ENCODE peak calls at places on chromosomes 4 and X, in nine cellular contexts. A, S, N, Z, M, X, O, V and Q are unnamed samples.

GRCh38 chr4:108192056-108192455 is 23.3 kb upstream of the LEF1 start:
- DNase-seq in A (no peak), S (no peak), N (no peak), Z (no peak), M (no peak), X (no peak), O (no peak), V (no peak), Q (no peak)

GRCh38 chrX:47514553-47515235 is 31.7 kb upstream of the ZNF41 start:
- DNase-seq in A (no peak), S (no peak), N (no peak), Z (no peak), M (no peak), X (peak), O (no peak), V (no peak), Q (no peak)

GRCh38 chrX:122389005-122389404 is 795.1 kb upstream of the GRIA3 start:
- DNase-seq in A (no peak), S (no peak), N (no peak), Z (no peak), M (no peak), X (no peak), O (no peak), V (no peak), Q (no peak)

GRCh38 chrX:48956728-48957414 is 536 bp downstream of the OTUD5 start:
- DNase-seq in A (no peak), S (peak), N (peak), Z (peak), M (no peak), X (peak), O (peak), V (no peak), Q (no peak)

GRCh38 chr4:83208776-83209365 is 75.7 kb downstream of the COQ2 start:
- DNase-seq in A (no peak), S (no peak), N (no peak), Z (no peak), M (no peak), X (no peak), O (no peak), V (no peak), Q (no peak)

GRCh38 chrX:39477438-39478120 is 620.2 kb downstream of the BCOR start:
- DNase-seq in A (no peak), S (peak), N (no peak), Z (peak), M (peak), X (peak), O (peak), V (no peak), Q (no peak)

GRCh38 chr4:79232555-79232954 is 93.3 kb downstream of the NAA11 start:
- DNase-seq in A (no peak), S (no peak), N (no peak), Z (no peak), M (no peak), X (no peak), O (no peak), V (no peak), Q (no peak)

GRCh38 chr4:7332216-7333023 is 102.3 kb downstream of the PSAPL1 start:
- DNase-seq in A (no peak), S (no peak), N (no peak), Z (peak), M (peak), X (peak), O (no peak), V (no peak), Q (no peak)

GRCh38 chr4:56181140-56181950 is 205.9 kb downstream of the AASDH start:
- DNase-seq in A (no peak), S (no peak), N (no peak), Z (no peak), M (no peak), X (no peak), O (no peak), V (no peak), Q (no peak)

GRCh38 chr4:177519481-177520270 is 77.4 kb upstream of the AGA start:
- DNase-seq in A (no peak), S (no peak), N (no peak), Z (no peak), M (no peak), X (no peak), O (no peak), V (no peak), Q (no peak)

GRCh38 chrX:13719192-13719856 is 15.1 kb downstream of the TRAPPC2 start:
- DNase-seq in A (no peak), S (no peak), N (no peak), Z (no peak), M (no peak), X (no peak), O (no peak), V (no peak), Q (no peak)

GRCh38 chr4:45482346-45482745 is 641.5 kb downstream of the GABRG1 start:
- DNase-seq in A (no peak), S (no peak), N (no peak), Z (no peak), M (no peak), X (no peak), O (no peak), V (no peak), Q (no peak)

GRCh38 chr4:43682551-43682950 is 766.1 kb downstream of the KCTD8 start:
- DNase-seq in A (no peak), S (no peak), N (no peak), Z (no peak), M (no peak), X (no peak), O (no peak), V (no peak), Q (no peak)

GRCh38 chrX:87409113-87409841 is 108.3 kb upstream of the KLHL4 start:
- DNase-seq in A (no peak), S (no peak), N (no peak), Z (peak), M (peak), X (peak), O (peak), V (no peak), Q (no peak)

GRCh38 chr4:179817317-179817716 is 2375.1 kb upstream of the AGA start:
- DNase-seq in A (no peak), S (no peak), N (no peak), Z (no peak), M (no peak), X (no peak), O (no peak), V (no peak), Q (no peak)

GRCh38 chrX:17500145-17500579 is 125.2 kb downstream of the NHS start:
- DNase-seq in A (no peak), S (no peak), N (no peak), Z (no peak), M (no peak), X (peak), O (no peak), V (no peak), Q (no peak)

GRCh38 chrX:109294097-109294815 is 187.6 kb downstream of the GUCY2F start:
- DNase-seq in A (no peak), S (no peak), N (no peak), Z (no peak), M (no peak), X (no peak), O (no peak), V (no peak), Q (no peak)

GRCh38 chrX:6386837-6387236 is 148.1 kb downstream of the VCX3A start:
- DNase-seq in A (no peak), S (no peak), N (no peak), Z (no peak), M (no peak), X (no peak), O (peak), V (no peak), Q (no peak)

GRCh38 chr4:100026066-100026465 is 76.0 kb upstream of the H2AZ1 start:
- DNase-seq in A (no peak), S (no peak), N (no peak), Z (no peak), M (no peak), X (no peak), O (no peak), V (no peak), Q (no peak)

GRCh38 chrX:21779095-21779494 is 21.2 kb upstream of the SMPX start:
- DNase-seq in A (no peak), S (no peak), N (no peak), Z (no peak), M (no peak), X (no peak), O (no peak), V (no peak), Q (no peak)

GRCh38 chr4:124415206-124415605 is 297.3 kb downstream of the ANKRD50 start:
- DNase-seq in A (no peak), S (no peak), N (no peak), Z (no peak), M (no peak), X (no peak), O (no peak), V (no peak), Q (no peak)

GRCh38 chr4:14583752-14584151 is 418.5 kb upstream of the CPEB2 start:
- DNase-seq in A (no peak), S (no peak), N (no peak), Z (no peak), M (no peak), X (no peak), O (no peak), V (no peak), Q (no peak)

GRCh38 chr4:113006632-113007031 is 42.8 kb upstream of the ANK2 start:
- DNase-seq in A (no peak), S (no peak), N (no peak), Z (no peak), M (no peak), X (no peak), O (no peak), V (no peak), Q (no peak)

GRCh38 chr4:2800691-2801596 is 8.1 kb downstream of the SH3BP2 start:
- DNase-seq in A (peak), S (peak), N (peak), Z (peak), M (peak), X (peak), O (peak), V (no peak), Q (no peak)

GRCh38 chrX:150257348-150258175 is 105.6 kb upstream of the MAMLD1 start:
- DNase-seq in A (no peak), S (no peak), N (no peak), Z (no peak), M (no peak), X (no peak), O (no peak), V (no peak), Q (no peak)

GRCh38 chrX:124388562-124388961 is 42.2 kb downstream of the SH2D1A start:
- DNase-seq in A (peak), S (peak), N (no peak), Z (peak), M (no peak), X (peak), O (peak), V (no peak), Q (no peak)

GRCh38 chr4:113707013-113707412 is 54.5 kb downstream of the CAMK2D start:
- DNase-seq in A (no peak), S (no peak), N (no peak), Z (no peak), M (no peak), X (no peak), O (no peak), V (no peak), Q (no peak)

GRCh38 chrX:4240541-4241194 is 527.2 kb upstream of the PRKX start:
- DNase-seq in A (no peak), S (peak), N (no peak), Z (no peak), M (no peak), X (no peak), O (no peak), V (no peak), Q (no peak)

GRCh38 chr4:87489678-87490077 is 39.5 kb downstream of the SPARCL1 start:
- DNase-seq in A (no peak), S (no peak), N (no peak), Z (peak), M (no peak), X (no peak), O (no peak), V (no peak), Q (no peak)

GRCh38 chr4:18882468-18882867 is 860.9 kb upstream of the LCORL start:
- DNase-seq in A (no peak), S (no peak), N (no peak), Z (no peak), M (no peak), X (peak), O (peak), V (no peak), Q (no peak)
- TF ChIP-seq CTCF in A (no peak), S (no peak), N (no peak), Z (no peak), M (no peak), X (no peak), O (no peak), V (no peak), Q (no peak)

GRCh38 chr4:184430163-184430562 is 44.2 kb downstream of the IRF2 start:
- DNase-seq in A (no peak), S (no peak), N (no peak), Z (no peak), M (no peak), X (no peak), O (no peak), V (no peak), Q (no peak)
- TF ChIP-seq CTCF in A (no peak), S (no peak), N (no peak), Z (no peak), M (no peak), X (no peak), O (no peak), V (no peak), Q (no peak)

GRCh38 chr4:106201373-106201772 is 114.6 kb downstream of the TBCK start:
- DNase-seq in A (no peak), S (no peak), N (no peak), Z (no peak), M (no peak), X (peak), O (peak), V (no peak), Q (no peak)
- TF ChIP-seq CTCF in A (peak), S (no peak), N (peak), Z (peak), M (no peak), X (peak), O (peak), V (peak), Q (peak)

GRCh38 chrX:66760648-66761047 is 121.8 kb upstream of the EDA2R start:
- DNase-seq in A (no peak), S (no peak), N (no peak), Z (no peak), M (no peak), X (no peak), O (no peak), V (no peak), Q (no peak)
- TF ChIP-seq CTCF in A (peak), S (no peak), N (no peak), Z (peak), M (no peak), X (peak), O (no peak), V (no peak), Q (no peak)

GRCh38 chrX:148069759-148070503 is 88.8 kb downstream of the FMR1NB start:
- DNase-seq in A (no peak), S (peak), N (no peak), Z (no peak), M (no peak), X (no peak), O (no peak), V (no peak), Q (no peak)

GRCh38 chrX:148067285-148067684 is 86.1 kb downstream of the FMR1NB start:
- DNase-seq in A (no peak), S (no peak), N (no peak), Z (no peak), M (no peak), X (no peak), O (no peak), V (no peak), Q (no peak)

DNA sequence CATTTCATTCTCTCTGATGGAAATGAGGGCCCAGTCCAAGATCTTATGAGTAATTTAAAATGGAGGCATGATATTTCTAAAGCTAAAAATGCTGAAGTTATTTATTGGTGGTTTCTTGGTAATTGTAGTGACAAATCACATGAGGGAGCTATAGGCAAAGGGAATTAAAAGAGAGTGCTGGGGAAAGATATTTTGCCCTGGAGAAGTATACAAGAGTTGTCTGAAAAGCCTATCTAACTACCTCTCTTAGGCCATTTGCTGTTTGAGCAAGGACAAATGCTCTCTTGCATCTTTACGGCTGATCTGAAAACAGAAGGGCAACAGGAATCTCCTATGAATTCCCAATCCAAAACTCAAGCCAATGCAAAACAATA is 89.4 kb downstream of the FMR1NB start:
- DNase-seq in A (no peak), S (no peak), N (no peak), Z (no peak), M (no peak), X (no peak), O (no peak), V (no peak), Q (no peak)
- TF ChIP-seq CTCF in A (no peak), S (no peak), N (no peak), Z (no peak), M (no peak), X (no peak), O (no peak), V (no peak), Q (no peak)

GRCh38 chr4:117429061-117429460 is 343.7 kb upstream of the TRAM1L1 start:
- DNase-seq in A (no peak), S (no peak), N (no peak), Z (no peak), M (no peak), X (no peak), O (no peak), V (no peak), Q (no peak)
- TF ChIP-seq CTCF in A (peak), S (no peak), N (peak), Z (no peak), M (no peak), X (no peak), O (no peak), V (no peak), Q (no peak)

GRCh38 chr4:48904541-48905142 is 1.9 kb downstream of the OCIAD2 start:
- DNase-seq in A (no peak), S (no peak), N (no peak), Z (no peak), M (no peak), X (no peak), O (no peak), V (no peak), Q (no peak)

GRCh38 chr4:48907706-48908477 is 1.3 kb upstream of the OCIAD2 start:
- DNase-seq in A (no peak), S (no peak), N (no peak), Z (no peak), M (no peak), X (no peak), O (no peak), V (no peak), Q (no peak)

GRCh38 chr4:48908687-48909086 is 2.1 kb upstream of the OCIAD2 start:
- DNase-seq in A (no peak), S (no peak), N (no peak), Z (no peak), M (no peak), X (no peak), O (no peak), V (no peak), Q (no peak)

GRCh38 chr4:48905363-48906015 is 1.1 kb downstream of the OCIAD2 start:
- DNase-seq in A (no peak), S (no peak), N (peak), Z (no peak), M (no peak), X (peak), O (no peak), V (no peak), Q (no peak)

DNA sequence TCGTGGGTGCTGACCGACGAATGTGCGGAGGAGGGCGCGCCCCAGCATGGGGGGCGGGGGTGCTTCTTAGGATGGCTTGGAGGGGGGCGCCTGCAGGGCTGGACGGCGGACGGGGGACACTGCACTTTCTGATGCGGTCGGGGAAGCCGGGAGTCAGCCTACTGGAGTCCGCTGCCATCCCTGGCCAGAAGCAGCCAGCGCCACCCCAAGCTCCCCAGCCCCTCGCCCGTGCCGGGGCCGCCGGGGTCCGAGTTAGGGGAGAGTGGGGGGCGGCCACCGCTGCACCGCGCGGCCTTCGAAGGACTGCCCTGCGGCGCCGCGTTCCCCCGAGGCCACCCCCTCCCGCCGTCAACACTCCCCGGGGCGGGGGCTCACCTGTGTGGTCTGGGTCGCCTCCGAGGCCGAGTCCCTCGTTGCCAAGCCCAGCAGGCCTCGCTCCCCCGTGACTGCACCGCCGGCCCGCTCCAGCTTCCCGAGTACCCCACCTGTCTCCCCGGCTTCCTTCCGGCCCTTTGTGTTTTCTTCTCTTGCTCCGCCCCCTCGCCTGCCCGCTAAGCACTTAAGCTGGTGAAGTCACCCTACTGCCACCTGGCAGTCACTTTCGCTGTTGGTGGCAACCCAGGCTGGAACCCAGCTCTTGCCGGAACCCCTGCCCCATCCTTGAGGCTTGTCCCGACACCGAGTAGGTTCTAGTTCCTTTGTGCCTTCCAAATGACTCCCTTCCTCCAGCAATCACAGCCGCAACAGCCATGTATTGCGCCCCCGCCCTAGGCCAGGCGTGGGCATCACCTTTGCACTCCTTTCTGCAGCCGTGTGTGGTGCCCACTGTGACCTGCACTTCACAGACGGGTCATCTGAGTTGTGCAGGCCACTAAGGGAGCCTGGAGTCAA is at the start of gene OCIAD2:
- DNase-seq in A (peak), S (peak), N (peak), Z (peak), M (peak), X (peak), O (peak), V (peak), Q (peak)
- TF ChIP-seq CTCF in A (peak), S (peak), N (peak), Z (peak), M (no peak), X (peak), O (no peak), V (no peak), Q (peak)

GRCh38 chr4:60461551-60461950 is 738.6 kb upstream of the ADGRL3 start:
- DNase-seq in A (no peak), S (no peak), N (no peak), Z (no peak), M (no peak), X (no peak), O (no peak), V (no peak), Q (no peak)

DNA sequence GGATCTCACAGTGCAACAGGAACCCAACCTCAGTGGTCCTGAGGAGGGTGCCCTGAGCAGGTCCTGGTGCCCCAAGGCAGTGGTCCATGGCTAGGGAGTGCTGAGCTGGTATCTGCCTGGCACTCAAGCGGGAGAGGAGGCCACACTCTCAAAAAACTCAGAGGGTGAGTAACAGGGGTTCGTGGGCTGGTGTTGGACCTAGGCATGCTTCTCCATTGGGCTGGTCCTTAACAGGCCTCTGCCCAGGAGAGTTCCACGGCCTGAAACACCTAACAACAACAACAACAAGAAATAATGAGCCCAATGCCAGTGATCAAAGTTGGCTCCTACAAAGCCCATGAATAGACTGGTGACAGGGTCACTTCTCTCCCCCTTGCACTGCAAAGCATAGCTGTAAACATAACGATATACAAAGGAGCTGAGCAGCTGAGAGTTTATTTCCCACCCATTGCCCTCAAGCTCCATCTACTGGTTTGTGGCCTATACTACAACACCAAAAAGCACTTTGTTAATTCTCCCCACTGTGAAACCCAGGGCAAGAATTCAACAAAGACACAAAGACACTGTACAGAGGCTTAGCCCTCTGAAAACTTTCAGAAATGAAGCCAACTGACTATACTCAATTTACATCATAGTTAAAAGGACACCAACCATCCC is 736.2 kb upstream of the ADGRL3 start:
- DNase-seq in A (peak), S (no peak), N (no peak), Z (no peak), M (no peak), X (no peak), O (peak), V (no peak), Q (no peak)
- TF ChIP-seq CTCF in A (peak), S (no peak), N (peak), Z (no peak), M (no peak), X (no peak), O (no peak), V (no peak), Q (peak)

GRCh38 chr4:148998719-148999118 is 556.5 kb upstream of the NR3C2 start:
- DNase-seq in A (no peak), S (no peak), N (no peak), Z (no peak), M (no peak), X (no peak), O (peak), V (no peak), Q (no peak)
- TF ChIP-seq CTCF in A (peak), S (no peak), N (peak), Z (no peak), M (no peak), X (peak), O (peak), V (no peak), Q (peak)